ENCODE peak calls at places on chromosome 18, in four cellular contexts. S is fibroblast of pulmonary artery, Z is epithelial cell of esophagus, I is GM06990. W is an unnamed sample.

GRCh38 chr18:70047931-70048603 is 100.4 kb upstream of the CD226 start:
- DNase-seq in S (peak), I (no peak), Z (peak), W (no peak)

GRCh38 chr18:24538421-24539264 is 78.2 kb downstream of the HRH4 start:
- DNase-seq in I (no peak), S (no peak), Z (no peak), W (no peak)

GRCh38 chr18:5425721-5426120 is 118.1 kb downstream of the EPB41L3 start:
- DNase-seq in Z (no peak), I (no peak), S (no peak), W (no peak)

GRCh38 chr18:6850396-6850795 is 120.9 kb downstream of the ARHGAP28 start:
- DNase-seq in I (no peak), S (no peak), Z (no peak), W (no peak)

GRCh38 chr18:76496200-76496890 is 1.3 kb upstream of the ZNF516 start:
- DNase-seq in I (peak), Z (peak), S (peak), W (peak)

GRCh38 chr18:8139971-8140406 is 469.2 kb upstream of the RAB12 start:
- DNase-seq in I (no peak), Z (no peak), S (no peak), W (no peak)

GRCh38 chr18:32974421-32975165 is 201.8 kb upstream of the KLHL14 start:
- DNase-seq in I (peak), Z (no peak), S (no peak), W (no peak)

GRCh38 chr18:10912790-10913560 is 236.4 kb downstream of the PIEZO2 start:
- DNase-seq in S (peak), Z (no peak), I (no peak), W (no peak)

GRCh38 chr18:3721771-3722661 is 272.0 kb downstream of the TGIF1 start:
- DNase-seq in I (no peak), S (no peak), Z (no peak), W (no peak)

GRCh38 chr18:23401400-23402347 is 51.4 kb upstream of the RIOK3 start:
- DNase-seq in S (peak), I (no peak), Z (no peak), W (no peak)

GRCh38 chr18:61949946-61950345 is 57.1 kb upstream of the RNF152 start:
- DNase-seq in I (no peak), S (peak), Z (peak), W (no peak)

GRCh38 chr18:37156330-37156942 is 327.5 kb downstream of the KIAA1328 start:
- DNase-seq in I (no peak), S (peak), Z (peak), W (no peak)

GRCh38 chr18:28584726-28585125 is 407.8 kb upstream of the CDH2 start:
- DNase-seq in Z (peak), I (no peak), S (peak), W (no peak)

GRCh38 chr18:57915848-57916596 is 112.9 kb upstream of the ATP8B1 start:
- DNase-seq in Z (no peak), S (peak), I (no peak), W (no peak)

GRCh38 chr18:70623106-70623505 is 334.3 kb downstream of the SOCS6 start:
- DNase-seq in I (no peak), S (no peak), Z (no peak), W (no peak)

GRCh38 chr18:8215741-8216140 is 393.5 kb upstream of the RAB12 start:
- DNase-seq in I (no peak), S (no peak), Z (no peak), W (no peak)

GRCh38 chr18:79707239-79707638 is 27.6 kb downstream of the CTDP1 start:
- DNase-seq in Z (no peak), I (no peak), S (no peak), W (no peak)

GRCh38 chr18:519019-519879 is 18.7 kb upstream of the COLEC12 start:
- DNase-seq in S (peak), I (peak), Z (no peak), W (no peak)

GRCh38 chr18:25076980-25077780 is 274.8 kb downstream of the ZNF521 start:
- DNase-seq in Z (no peak), S (no peak), I (no peak), W (no peak)

GRCh38 chr18:40867452-40867851 is 1087.6 kb upstream of the PIK3C3 start:
- DNase-seq in I (no peak), S (peak), Z (peak), W (no peak)

GRCh38 chr18:21538230-21538629 is 62.3 kb downstream of the ESCO1 start:
- DNase-seq in I (no peak), Z (peak), S (no peak), W (no peak)

GRCh38 chr18:79944126-79944731 is 7.2 kb downstream of the SLC66A2 start:
- DNase-seq in S (peak), Z (no peak), I (peak), W (no peak)

GRCh38 chr18:71398530-71398929 is 1109.7 kb downstream of the SOCS6 start:
- DNase-seq in S (peak), Z (no peak), I (no peak), W (no peak)

GRCh38 chr18:23126352-23127056 is 8.8 kb upstream of the CABLES1 start:
- DNase-seq in S (peak), Z (no peak), I (no peak), W (no peak)

GRCh38 chr18:23586249-23587196 is at the start of gene NPC1:
- DNase-seq in I (peak), Z (peak), S (peak), W (peak)

GRCh38 chr18:78138993-78139496 is 840.6 kb upstream of the SALL3 start:
- DNase-seq in I (no peak), Z (no peak), S (no peak), W (no peak)

GRCh38 chr18:51074605-51075004 is 44.6 kb downstream of the SMAD4 start:
- DNase-seq in Z (no peak), S (no peak), I (peak), W (no peak)

GRCh38 chr18:68769423-68769822 is 28.5 kb upstream of the CCDC102B start:
- DNase-seq in Z (peak), S (peak), I (no peak), W (no peak)

GRCh38 chr18:23977709-23978483 is 36.7 kb upstream of the TTC39C start:
- DNase-seq in I (no peak), S (peak), Z (no peak), W (peak)

GRCh38 chr18:44545359-44545985 is 135.2 kb upstream of the SETBP1 start:
- DNase-seq in S (no peak), I (no peak), Z (no peak), W (no peak)

GRCh38 chr18:78776151-78776550 is 203.5 kb upstream of the SALL3 start:
- DNase-seq in Z (no peak), I (no peak), S (no peak), W (no peak)

GRCh38 chr18:63154350-63155152 is 165.0 kb downstream of the BCL2 start:
- DNase-seq in I (no peak), S (no peak), Z (no peak), W (no peak)
- H3K4me3 ChIP-seq in I (peak), S (no peak), Z (no peak), W (peak)

GRCh38 chr18:31499157-31499524 is 1.2 kb downstream of the DSG2 start:
- DNase-seq in Z (no peak), S (peak), I (no peak), W (no peak)
- H3K4me3 ChIP-seq in Z (peak), S (peak), I (peak), W (no peak)

DNA sequence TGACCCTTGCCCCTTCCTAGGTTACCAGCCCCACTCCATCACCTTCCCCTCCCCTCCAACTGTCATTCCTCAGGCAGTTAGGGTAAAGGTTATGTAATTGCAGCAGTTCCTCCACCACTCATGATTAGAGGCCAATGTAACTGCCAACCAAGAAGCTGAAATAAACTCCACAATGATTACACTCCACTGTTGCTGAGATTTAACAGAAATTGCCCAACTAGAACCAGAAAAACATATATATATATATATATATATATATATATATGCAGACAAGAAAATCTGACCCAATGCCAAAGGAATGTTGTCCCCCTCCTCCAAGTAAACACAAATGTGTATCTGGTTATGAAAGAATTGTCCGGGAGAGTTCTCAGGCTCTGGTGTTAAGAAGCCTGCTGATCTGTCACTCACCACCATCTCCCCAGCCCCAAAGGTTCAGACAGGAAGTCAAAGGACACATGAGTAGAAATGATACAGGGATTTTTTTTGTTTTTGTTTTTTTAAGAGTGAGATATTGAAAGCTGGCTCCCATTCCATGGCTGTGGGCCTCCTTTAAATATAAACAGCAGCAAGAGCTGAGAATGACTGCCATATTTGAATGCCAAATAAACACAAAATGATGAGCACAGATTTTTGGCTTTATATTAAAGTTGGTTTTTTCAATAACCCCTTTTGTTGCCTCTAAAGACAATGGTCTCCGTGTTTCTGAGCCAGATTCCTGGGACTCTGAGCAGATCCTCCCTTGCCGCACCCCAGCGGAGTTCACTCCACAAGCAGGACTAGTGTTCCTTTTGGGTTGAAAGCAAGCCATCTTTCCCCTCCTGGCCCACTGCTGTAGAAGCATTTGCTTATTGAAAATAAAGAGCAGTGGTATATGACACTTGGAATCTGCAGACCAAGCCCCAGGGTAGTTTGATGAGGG is 127.1 kb upstream of the MAPRE2 start:
- DNase-seq in Z (peak), S (peak), I (no peak), W (no peak)
- H3K4me3 ChIP-seq in Z (no peak), S (no peak), I (no peak), W (no peak)

DNA sequence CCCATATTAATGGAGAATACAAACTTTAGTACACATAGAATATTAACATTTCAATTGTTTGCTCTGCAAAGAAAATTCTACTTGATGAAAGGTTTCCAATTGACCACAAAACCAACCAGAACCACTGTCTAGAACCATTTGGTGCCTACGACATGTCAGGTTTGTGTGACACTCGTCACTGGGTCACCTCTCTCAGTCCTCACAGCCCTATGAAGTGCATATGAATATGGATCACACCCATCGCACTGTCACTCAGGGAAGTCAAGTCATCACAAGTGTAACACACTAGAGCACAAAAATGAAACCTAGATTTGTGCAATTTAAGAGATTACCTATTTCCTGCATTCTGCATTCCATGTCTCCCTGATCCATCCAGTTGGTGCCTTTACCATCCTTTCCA is 43.7 kb downstream of the PTPN2 start:
- DNase-seq in I (no peak), S (no peak), Z (no peak), W (no peak)
- H3K4me3 ChIP-seq in I (peak), S (no peak), Z (no peak), W (no peak)

GRCh38 chr18:9292047-9292446 is 42.5 kb upstream of the TWSG1 start:
- DNase-seq in I (no peak), Z (no peak), S (no peak), W (no peak)
- H3K4me3 ChIP-seq in I (no peak), Z (no peak), S (no peak), W (no peak)

GRCh38 chr18:47912794-47913594 is 17.5 kb downstream of the SMAD2 start:
- DNase-seq in I (no peak), Z (no peak), S (no peak), W (no peak)
- H3K4me3 ChIP-seq in I (no peak), Z (no peak), S (no peak), W (no peak)

DNA sequence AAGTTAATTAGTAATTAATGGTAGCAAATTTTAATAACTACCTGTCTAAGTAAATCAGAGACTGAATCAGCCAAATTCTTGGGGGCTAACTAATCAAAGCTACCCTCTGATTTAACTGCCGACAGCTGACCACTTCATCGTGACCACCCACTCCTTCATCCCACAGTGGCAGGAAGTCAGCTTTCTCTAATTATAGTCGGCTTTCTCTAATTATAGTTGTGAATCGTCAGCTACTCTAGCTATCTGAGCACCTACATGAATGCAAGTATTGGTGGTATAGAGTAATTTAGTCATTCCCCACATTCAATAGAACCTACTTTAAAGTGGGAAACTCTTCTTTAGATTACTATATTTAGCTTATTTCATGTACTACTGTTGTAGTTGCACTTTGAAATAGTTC is 185.5 kb downstream of the PTGR3 start:
- DNase-seq in Z (no peak), I (no peak), S (no peak), W (no peak)
- H3K4me3 ChIP-seq in Z (no peak), I (no peak), S (no peak), W (no peak)

DNA sequence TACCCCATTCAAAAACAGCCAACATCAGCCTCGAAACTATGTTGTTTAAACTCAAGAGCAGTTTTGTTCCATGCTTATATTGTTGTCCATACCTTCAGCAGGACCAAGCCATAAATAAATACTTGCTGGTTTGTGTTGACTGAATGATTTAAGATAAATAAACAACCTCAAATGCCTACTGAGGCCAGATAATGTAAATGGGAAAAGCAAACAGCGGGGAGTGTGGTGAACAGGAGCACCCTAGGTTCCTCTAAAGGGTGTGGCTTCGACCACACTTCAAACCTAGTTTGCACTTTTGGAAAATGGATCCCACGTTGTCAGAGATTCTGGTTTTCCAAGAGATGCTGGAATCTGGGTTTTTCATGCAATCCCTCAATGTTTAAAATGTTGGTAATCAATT is 1.7 kb upstream of the PMAIP1 start:
- DNase-seq in I (no peak), S (no peak), Z (no peak), W (no peak)
- H3K4me3 ChIP-seq in I (no peak), S (peak), Z (no peak), W (no peak)